ENCODE peak calls at places on chromosomes 3 and 15, in nine cellular contexts. One of them, this sample, is unnamed.

GRCh38 chr3:186828340-186828739 is 14.2 kb upstream of the ADIPOQ start:
- DNase-seq in NCI-H1092 treated with DMSO at 0.1 percent for 48 hours: no peak
- DNase-seq in RCC 7860: no peak
- DNase-seq in EL: no peak
- DNase-seq in tibial nerve: no peak
- DNase-seq in PC-9: no peak
- DNase-seq in activated CD4-positive, alpha-beta T cell treated with anti-CD3 and anti-CD28 coated beads, Interleukin-2, amount 10 ng/mL, durations not matched to agents 7 days and 5 days: no peak
- DNase-seq in SW 1271: no peak
- DNase-seq in T-helper 9 cell: no peak
- DNase-seq in this sample: no peak

GRCh38 chr3:69671082-69671952 is 67.9 kb upstream of the MITF start:
- DNase-seq in NCI-H1092 treated with DMSO at 0.1 percent for 48 hours: peak
- DNase-seq in RCC 7860: peak
- DNase-seq in EL: peak
- DNase-seq in tibial nerve: no peak
- DNase-seq in PC-9: peak
- DNase-seq in activated CD4-positive, alpha-beta T cell treated with anti-CD3 and anti-CD28 coated beads, Interleukin-2, amount 10 ng/mL, durations not matched to agents 7 days and 5 days: peak
- DNase-seq in SW 1271: peak
- DNase-seq in T-helper 9 cell: no peak
- DNase-seq in this sample: no peak

GRCh38 chr15:75061272-75061671 is 37.9 kb downstream of the PPCDC start:
- DNase-seq in NCI-H1092 treated with DMSO at 0.1 percent for 48 hours: no peak
- DNase-seq in RCC 7860: no peak
- DNase-seq in EL: peak
- DNase-seq in tibial nerve: no peak
- DNase-seq in PC-9: no peak
- DNase-seq in activated CD4-positive, alpha-beta T cell treated with anti-CD3 and anti-CD28 coated beads, Interleukin-2, amount 10 ng/mL, durations not matched to agents 7 days and 5 days: no peak
- DNase-seq in SW 1271: no peak
- DNase-seq in T-helper 9 cell: no peak
- DNase-seq in this sample: no peak

GRCh38 chr3:98971183-98971681 is 69.7 kb upstream of the DCBLD2 start:
- DNase-seq in NCI-H1092 treated with DMSO at 0.1 percent for 48 hours: no peak
- DNase-seq in RCC 7860: peak
- DNase-seq in EL: peak
- DNase-seq in tibial nerve: no peak
- DNase-seq in PC-9: peak
- DNase-seq in activated CD4-positive, alpha-beta T cell treated with anti-CD3 and anti-CD28 coated beads, Interleukin-2, amount 10 ng/mL, durations not matched to agents 7 days and 5 days: no peak
- DNase-seq in SW 1271: peak
- DNase-seq in T-helper 9 cell: no peak
- DNase-seq in this sample: no peak

GRCh38 chr3:183515968-183516851 is 39.3 kb downstream of the KLHL6 start:
- DNase-seq in NCI-H1092 treated with DMSO at 0.1 percent for 48 hours: no peak
- DNase-seq in RCC 7860: no peak
- DNase-seq in EL: no peak
- DNase-seq in tibial nerve: no peak
- DNase-seq in PC-9: no peak
- DNase-seq in activated CD4-positive, alpha-beta T cell treated with anti-CD3 and anti-CD28 coated beads, Interleukin-2, amount 10 ng/mL, durations not matched to agents 7 days and 5 days: peak
- DNase-seq in SW 1271: no peak
- DNase-seq in T-helper 9 cell: peak
- DNase-seq in this sample: peak

GRCh38 chr3:23648326-23648964 is 157.3 kb upstream of the UBE2E1 start:
- DNase-seq in NCI-H1092 treated with DMSO at 0.1 percent for 48 hours: no peak
- DNase-seq in RCC 7860: no peak
- DNase-seq in EL: peak
- DNase-seq in tibial nerve: no peak
- DNase-seq in PC-9: no peak
- DNase-seq in activated CD4-positive, alpha-beta T cell treated with anti-CD3 and anti-CD28 coated beads, Interleukin-2, amount 10 ng/mL, durations not matched to agents 7 days and 5 days: no peak
- DNase-seq in SW 1271: no peak
- DNase-seq in T-helper 9 cell: no peak
- DNase-seq in this sample: no peak

GRCh38 chr15:58545307-58546065 is 113.7 kb downstream of the LIPC start:
- DNase-seq in NCI-H1092 treated with DMSO at 0.1 percent for 48 hours: no peak
- DNase-seq in RCC 7860: peak
- DNase-seq in EL: peak
- DNase-seq in tibial nerve: no peak
- DNase-seq in PC-9: no peak
- DNase-seq in activated CD4-positive, alpha-beta T cell treated with anti-CD3 and anti-CD28 coated beads, Interleukin-2, amount 10 ng/mL, durations not matched to agents 7 days and 5 days: peak
- DNase-seq in SW 1271: no peak
- DNase-seq in T-helper 9 cell: no peak
- DNase-seq in this sample: no peak

GRCh38 chr15:43872416-43873020 is 45.7 kb downstream of the WDR76 start:
- DNase-seq in NCI-H1092 treated with DMSO at 0.1 percent for 48 hours: peak
- DNase-seq in RCC 7860: peak
- DNase-seq in EL: peak
- DNase-seq in tibial nerve: no peak
- DNase-seq in PC-9: peak
- DNase-seq in activated CD4-positive, alpha-beta T cell treated with anti-CD3 and anti-CD28 coated beads, Interleukin-2, amount 10 ng/mL, durations not matched to agents 7 days and 5 days: peak
- DNase-seq in SW 1271: peak
- DNase-seq in T-helper 9 cell: no peak
- DNase-seq in this sample: no peak

GRCh38 chr15:41513282-41514227 is at the start of gene LTK:
- DNase-seq in NCI-H1092 treated with DMSO at 0.1 percent for 48 hours: no peak
- DNase-seq in RCC 7860: no peak
- DNase-seq in EL: peak
- DNase-seq in tibial nerve: no peak
- DNase-seq in PC-9: peak
- DNase-seq in activated CD4-positive, alpha-beta T cell treated with anti-CD3 and anti-CD28 coated beads, Interleukin-2, amount 10 ng/mL, durations not matched to agents 7 days and 5 days: peak
- DNase-seq in SW 1271: no peak
- DNase-seq in T-helper 9 cell: peak
- DNase-seq in this sample: no peak

This sample was measured in effector CD8-positive, alpha-beta T cell.